ENCODE peak calls at places on chromosomes 6 and 20, in five cellular contexts. X, K, O, Y and C are unnamed samples.

GRCh38 chr6:22530506-22530905 is 38.9 kb upstream of the HDGFL1 start:
- DNase-seq in X (no peak), K (no peak), O (no peak), Y (no peak), C (no peak)

GRCh38 chr6:166862287-166862977 is 93.9 kb downstream of the RNASET2 start:
- DNase-seq in X (peak; percentile 22), K (no peak), O (no peak), Y (no peak), C (peak; percentile 73)

GRCh38 chr20:11626551-11626950 is 291.1 kb upstream of the BTBD3 start:
- DNase-seq in X (no peak), K (no peak), O (no peak), Y (no peak), C (no peak)

GRCh38 chr6:11700118-11700718 is 78.4 kb downstream of the ADTRP start:
- DNase-seq in X (no peak), K (peak; percentile 29), O (no peak), Y (peak; percentile 83), C (no peak)

GRCh38 chr6:159440907-159441703 is 251.9 kb downstream of the SOD2 start:
- DNase-seq in X (peak; percentile 17), K (no peak), O (no peak), Y (no peak), C (no peak)

GRCh38 chr6:99602519-99603420 is 3.9 kb upstream of the PRDM13 start:
- DNase-seq in X (no peak), K (no peak), O (peak; percentile 45), Y (no peak), C (no peak)

GRCh38 chr6:11194399-11195274 is 37.8 kb downstream of the NEDD9 start:
- DNase-seq in X (no peak), K (no peak), O (no peak), Y (peak; percentile 60), C (no peak)

GRCh38 chr20:47438464-47439381 is 63.0 kb upstream of the NCOA3 start:
- DNase-seq in X (peak; percentile 6), K (peak; percentile 52), O (no peak), Y (no peak), C (peak; percentile 12)

GRCh38 chr6:1524040-1524480 is 85.7 kb upstream of the FOXC1 start:
- DNase-seq in X (peak; percentile 50), K (peak; percentile 64), O (peak; percentile 79), Y (peak; percentile 57), C (no peak)

GRCh38 chr6:13765570-13765969 is 48.8 kb downstream of the MCUR1 start:
- DNase-seq in X (no peak), K (peak; percentile 22), O (no peak), Y (no peak), C (no peak)

GRCh38 chr6:158524311-158524710 is 35.6 kb upstream of the TMEM181 start:
- DNase-seq in X (no peak), K (no peak), O (no peak), Y (no peak), C (no peak)

GRCh38 chr20:53258741-53259140 is 286.6 kb downstream of the TSHZ2 start:
- DNase-seq in X (no peak), K (no peak), O (no peak), Y (no peak), C (no peak)

GRCh38 chr6:20589266-20589665 is 55.0 kb downstream of the CDKAL1 start:
- DNase-seq in X (no peak), K (no peak), O (no peak), Y (peak; percentile 18), C (no peak)

GRCh38 chr20:44635877-44636276 is 15.6 kb downstream of the ADA start:
- DNase-seq in X (no peak), K (no peak), O (no peak), Y (no peak), C (no peak)

GRCh38 chr6:4316867-4317400 is 181.6 kb upstream of the ECI2 start:
- DNase-seq in X (peak; percentile 77), K (peak; percentile 76), O (peak; percentile 56), Y (peak; percentile 91), C (no peak)

GRCh38 chr6:131281471-131282270 is 146.4 kb downstream of the AKAP7 start:
- DNase-seq in X (peak; percentile 20), K (no peak), O (peak; percentile 51), Y (peak; percentile 79), C (no peak)

GRCh38 chr6:162344935-162345599 is 382.5 kb downstream of the PRKN start:
- DNase-seq in X (no peak), K (peak; percentile 78), O (no peak), Y (peak; percentile 74), C (no peak)

GRCh38 chr6:40788661-40789111 is 201.5 kb upstream of the LRFN2 start:
- DNase-seq in X (no peak), K (no peak), O (no peak), Y (peak; percentile 11), C (peak; percentile 46)

GRCh38 chr6:46626228-46626909 is 26.2 kb downstream of the CYP39A1 start:
- DNase-seq in X (peak; percentile 23), K (peak; percentile 31), O (no peak), Y (peak; percentile 64), C (no peak)

GRCh38 chr6:75331134-75331533 is 46.5 kb upstream of the TMEM30A start:
- DNase-seq in X (no peak), K (no peak), O (no peak), Y (no peak), C (no peak)

GRCh38 chr6:10410214-10410873 is 4.5 kb downstream of the TFAP2A start:
- DNase-seq in X (no peak), K (peak; percentile 25), O (no peak), Y (no peak), C (no peak)

GRCh38 chr6:131519670-131520436 is 53.2 kb upstream of the ARG1 start:
- DNase-seq in X (no peak), K (peak; percentile 29), O (no peak), Y (peak; percentile 51), C (peak; percentile 28)

GRCh38 chr20:58524814-58525213 is 9.6 kb upstream of the APCDD1L start:
- DNase-seq in X (no peak), K (peak; percentile 75), O (no peak), Y (peak; percentile 48), C (no peak)

GRCh38 chr20:61990484-61990883 is 75.2 kb downstream of the TAF4 start:
- DNase-seq in X (no peak), K (no peak), O (no peak), Y (no peak), C (no peak)

GRCh38 chr20:32891926-32892660 is 33.4 kb downstream of the EFCAB8 start:
- DNase-seq in X (no peak), K (no peak), O (no peak), Y (no peak), C (no peak)

GRCh38 chr20:32891491-32891890 is 32.8 kb downstream of the EFCAB8 start:
- DNase-seq in X (no peak), K (no peak), O (no peak), Y (no peak), C (no peak)

GRCh38 chr20:32894711-32895355 is 36.1 kb downstream of the EFCAB8 start:
- DNase-seq in X (no peak), K (peak; percentile 71), O (no peak), Y (no peak), C (no peak)

GRCh38 chr20:32893263-32893877 is 34.6 kb downstream of the EFCAB8 start:
- DNase-seq in X (no peak), K (no peak), O (no peak), Y (no peak), C (no peak)

DNA sequence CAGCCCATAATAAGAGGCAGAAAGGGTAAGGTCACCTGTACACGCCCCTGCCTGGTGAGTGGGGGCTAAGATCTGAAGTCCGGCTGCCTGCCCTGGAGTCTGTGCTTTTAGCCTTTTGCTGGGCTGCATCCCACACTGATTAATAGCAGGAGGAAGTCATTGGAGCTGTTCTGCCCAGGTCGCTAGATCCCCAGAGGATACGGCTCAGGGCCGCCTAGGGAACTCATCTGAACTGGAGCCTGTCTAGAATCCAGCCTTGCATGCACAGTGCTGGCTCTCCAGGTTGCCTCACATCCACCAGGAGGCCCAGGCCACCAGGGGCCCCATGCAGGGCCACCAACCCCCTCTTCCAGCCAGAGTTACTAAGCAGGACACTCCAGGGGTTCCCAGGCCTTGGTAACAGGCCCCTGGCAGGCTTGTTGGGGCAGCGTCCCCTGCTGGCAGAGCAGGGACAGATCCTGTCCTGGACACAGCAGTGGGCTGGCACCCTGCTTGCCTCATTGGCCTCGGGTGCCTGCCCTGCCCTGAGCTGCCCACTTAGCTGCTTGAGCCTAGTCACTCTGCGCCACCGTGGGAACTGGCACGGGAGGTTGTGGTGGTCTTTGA is 35.3 kb downstream of the EFCAB8 start:
- DNase-seq in X (no peak), K (no peak), O (no peak), Y (peak; percentile 6), C (peak; percentile 66)
- TF ChIP-seq CTCF in X (peak; percentile 40), K (peak; percentile 47), O (peak; percentile 26), Y (peak; percentile 42), C (peak; percentile 77)

DNA sequence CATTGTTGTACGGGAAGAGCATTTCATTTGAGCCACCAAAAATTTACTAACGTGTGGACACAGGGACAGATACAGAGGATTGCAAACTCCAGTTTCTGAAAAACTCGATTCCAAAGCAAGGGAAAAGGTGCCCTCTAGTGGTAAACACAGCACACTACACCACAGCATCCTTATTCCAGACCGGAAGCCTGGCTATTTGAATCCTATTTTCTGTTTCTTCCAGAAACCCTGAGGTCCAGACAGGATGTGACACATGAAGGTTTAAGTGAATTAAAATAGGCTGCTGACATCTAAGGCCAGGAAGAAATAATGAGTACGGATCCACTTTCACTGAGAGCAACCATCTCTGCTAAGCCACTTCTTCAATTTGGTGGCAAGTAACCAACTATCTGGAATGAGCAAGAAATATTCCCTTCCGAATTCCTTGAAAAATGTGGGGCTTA is 31.8 kb upstream of the GMPR start:
- DNase-seq in X (peak; percentile 75), K (peak; percentile 64), O (no peak), Y (peak; percentile 81), C (peak; percentile 48)
- H3K4me3 ChIP-seq in X (no peak overlapping the region), K (no peak overlapping the region), O (no peak overlapping the region), Y (no peak overlapping the region), C (no peak overlapping the region)

DNA sequence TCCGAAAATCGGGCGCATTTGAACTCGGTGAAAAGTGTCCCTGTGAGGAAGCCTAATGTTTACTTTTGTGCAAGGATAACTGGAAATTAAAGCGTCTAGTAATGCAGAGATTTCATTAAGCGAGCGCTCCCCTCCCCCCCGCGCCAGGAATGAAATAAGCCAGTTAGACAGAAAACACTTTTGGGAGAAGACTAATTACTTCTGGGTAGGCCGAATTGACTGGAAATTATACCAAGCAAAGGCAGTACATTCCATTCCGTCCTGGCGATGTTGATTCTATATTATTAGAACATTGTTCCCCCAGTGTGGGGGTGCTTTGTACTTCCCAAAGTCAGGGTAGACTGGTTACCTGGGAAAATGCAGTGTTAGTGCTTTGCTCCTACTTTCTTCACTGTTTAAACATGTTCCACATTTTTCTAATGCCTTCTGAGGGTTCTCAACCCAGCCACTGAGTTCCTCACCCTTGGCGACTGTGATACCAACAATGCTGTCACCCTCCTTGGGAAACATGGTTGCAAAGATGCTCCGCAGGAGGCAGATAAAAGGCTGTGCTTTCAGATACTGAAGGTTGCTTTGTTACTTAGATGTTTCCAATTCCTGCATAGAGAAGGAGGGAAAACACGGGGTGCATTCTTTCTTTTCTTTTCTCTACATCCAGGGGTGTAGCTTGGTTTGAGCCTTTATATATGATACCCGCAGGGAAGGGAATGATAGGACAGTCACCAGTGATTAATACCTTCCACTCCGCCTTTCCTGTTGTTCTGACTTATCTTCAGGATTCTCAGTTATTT is 2.6 kb downstream of the GJA1 start:
- DNase-seq in X (peak; percentile 30), K (peak; percentile 82), O (no peak), Y (peak; percentile 44), C (no peak)
- H3K27me3 ChIP-seq in X (no peaks in the 10 kb centered on the region), K (no peaks in the 10 kb centered on the region), O (no peaks in the 10 kb centered on the region), Y (no peaks in the 10 kb centered on the region), C (peaks cover 38% of the 10 kb centered on the region)

GRCh38 chr6:84733889-84734288 is 30.5 kb downstream of the TBX18 start:
- DNase-seq in X (no peak), K (no peak), O (no peak), Y (no peak), C (no peak)

GRCh38 chr6:84731901-84732300 is 32.5 kb downstream of the TBX18 start:
- DNase-seq in X (no peak), K (no peak), O (no peak), Y (no peak), C (no peak)

GRCh38 chr6:84728602-84729001 is 35.8 kb downstream of the TBX18 start:
- DNase-seq in X (no peak), K (peak; percentile 45), O (no peak), Y (peak; percentile 15), C (no peak)
- TF ChIP-seq CTCF in X (no peak), K (peak; percentile 55), O (no peak), Y (peak; percentile 41), C (peak; percentile 59)